ENCODE peak calls at places on chromosomes 12 and 14, in four cellular contexts. One of them, this sample, is unnamed.

GRCh38 chr12:4743046-4743445 is 22.8 kb downstream of the GALNT8 start:
- DNase-seq in heart right ventricle: no peak
- DNase-seq in nucleus accumbens: no peak
- DNase-seq in NCI-H2171 treated with DMSO at 0.1 percent for 48 hours: no peak
- DNase-seq in this sample: no peak

GRCh38 chr12:39372929-39373328 is 70.0 kb downstream of the KIF21A start:
- DNase-seq in heart right ventricle: no peak
- DNase-seq in nucleus accumbens: no peak
- DNase-seq in NCI-H2171 treated with DMSO at 0.1 percent for 48 hours: no peak
- DNase-seq in this sample: no peak

GRCh38 chr12:75908961-75909699 is 122.4 kb downstream of the PHLDA1 start:
- DNase-seq in heart right ventricle: peak; percentile 66
- DNase-seq in nucleus accumbens: no peak
- DNase-seq in NCI-H2171 treated with DMSO at 0.1 percent for 48 hours: peak; percentile 81
- DNase-seq in this sample: peak; percentile 71

GRCh38 chr12:87469295-87469694 is 559.9 kb downstream of the C12orf50 start:
- DNase-seq in heart right ventricle: no peak
- DNase-seq in nucleus accumbens: no peak
- DNase-seq in NCI-H2171 treated with DMSO at 0.1 percent for 48 hours: no peak
- DNase-seq in this sample: no peak

GRCh38 chr12:43291516-43291915 is 260.5 kb downstream of the ADAMTS20 start:
- DNase-seq in heart right ventricle: no peak
- DNase-seq in nucleus accumbens: no peak
- DNase-seq in NCI-H2171 treated with DMSO at 0.1 percent for 48 hours: no peak
- DNase-seq in this sample: no peak

GRCh38 chr14:22375321-22375930 is 213.6 kb downstream of the DAD1 start:
- DNase-seq in heart right ventricle: no peak
- DNase-seq in nucleus accumbens: no peak
- DNase-seq in NCI-H2171 treated with DMSO at 0.1 percent for 48 hours: peak; percentile 85
- DNase-seq in this sample: no peak

GRCh38 chr12:89059721-89060120 is 292.6 kb downstream of the DUSP6 start:
- DNase-seq in heart right ventricle: no peak
- DNase-seq in nucleus accumbens: no peak
- DNase-seq in NCI-H2171 treated with DMSO at 0.1 percent for 48 hours: no peak
- DNase-seq in this sample: no peak

GRCh38 chr12:54197037-54197909 is 8.5 kb upstream of the SMUG1 start:
- DNase-seq in heart right ventricle: no peak
- DNase-seq in nucleus accumbens: no peak
- DNase-seq in NCI-H2171 treated with DMSO at 0.1 percent for 48 hours: no peak
- DNase-seq in this sample: no peak

GRCh38 chr14:86515195-86515594 is 985.3 kb downstream of the FLRT2 start:
- DNase-seq in heart right ventricle: no peak
- DNase-seq in nucleus accumbens: no peak
- DNase-seq in NCI-H2171 treated with DMSO at 0.1 percent for 48 hours: no peak
- DNase-seq in this sample: no peak

GRCh38 chr12:62347922-62348650 is 87.9 kb downstream of the USP15 start:
- DNase-seq in heart right ventricle: no peak
- DNase-seq in nucleus accumbens: no peak
- DNase-seq in NCI-H2171 treated with DMSO at 0.1 percent for 48 hours: no peak
- DNase-seq in this sample: no peak

GRCh38 chr14:35052637-35053036 is 6.6 kb downstream of the FAM177A1 start:
- DNase-seq in heart right ventricle: no peak
- DNase-seq in nucleus accumbens: no peak
- DNase-seq in NCI-H2171 treated with DMSO at 0.1 percent for 48 hours: no peak
- DNase-seq in this sample: no peak

GRCh38 chr14:100325231-100325632 is 2.1 kb downstream of the SLC25A47 start:
- DNase-seq in heart right ventricle: no peak
- DNase-seq in nucleus accumbens: no peak
- DNase-seq in NCI-H2171 treated with DMSO at 0.1 percent for 48 hours: no peak
- DNase-seq in this sample: no peak

GRCh38 chr14:34718750-34719304 is 4.4 kb upstream of the CFL2 start:
- DNase-seq in heart right ventricle: no peak
- DNase-seq in nucleus accumbens: no peak
- DNase-seq in NCI-H2171 treated with DMSO at 0.1 percent for 48 hours: no peak
- DNase-seq in this sample: no peak

GRCh38 chr12:78684419-78684818 is 180.2 kb upstream of the SYT1 start:
- DNase-seq in heart right ventricle: no peak
- DNase-seq in nucleus accumbens: no peak
- DNase-seq in NCI-H2171 treated with DMSO at 0.1 percent for 48 hours: no peak
- DNase-seq in this sample: no peak

GRCh38 chr12:32265920-32266319 is 133.4 kb upstream of the FGD4 start:
- DNase-seq in heart right ventricle: no peak
- DNase-seq in nucleus accumbens: no peak
- DNase-seq in NCI-H2171 treated with DMSO at 0.1 percent for 48 hours: no peak
- DNase-seq in this sample: no peak

GRCh38 chr12:104372048-104372720 is 68.6 kb downstream of the EID3 start:
- DNase-seq in heart right ventricle: no peak
- DNase-seq in nucleus accumbens: no peak
- DNase-seq in NCI-H2171 treated with DMSO at 0.1 percent for 48 hours: no peak
- DNase-seq in this sample: no peak

GRCh38 chr14:22318951-22319350 is 270.1 kb downstream of the DAD1 start:
- DNase-seq in heart right ventricle: no peak
- DNase-seq in nucleus accumbens: no peak
- DNase-seq in NCI-H2171 treated with DMSO at 0.1 percent for 48 hours: no peak
- DNase-seq in this sample: no peak

GRCh38 chr12:98780261-98780660 is 135.2 kb downstream of the APAF1 start:
- DNase-seq in heart right ventricle: no peak
- DNase-seq in nucleus accumbens: no peak
- DNase-seq in NCI-H2171 treated with DMSO at 0.1 percent for 48 hours: no peak
- DNase-seq in this sample: no peak

GRCh38 chr14:57760891-57761290 is 105.0 kb downstream of the SLC35F4 start:
- DNase-seq in heart right ventricle: no peak
- DNase-seq in nucleus accumbens: no peak
- DNase-seq in NCI-H2171 treated with DMSO at 0.1 percent for 48 hours: peak; percentile 53
- DNase-seq in this sample: no peak

GRCh38 chr14:100696590-100696989 is 30.1 kb upstream of the DLK1 start:
- DNase-seq in heart right ventricle: no peak
- DNase-seq in nucleus accumbens: no peak
- DNase-seq in NCI-H2171 treated with DMSO at 0.1 percent for 48 hours: no peak
- DNase-seq in this sample: no peak

GRCh38 chr14:77186911-77187648 is 5.5 kb downstream of the TMEM63C start:
- DNase-seq in heart right ventricle: no peak
- DNase-seq in nucleus accumbens: no peak
- DNase-seq in NCI-H2171 treated with DMSO at 0.1 percent for 48 hours: no peak
- DNase-seq in this sample: no peak

GRCh38 chr12:3419538-3419937 is 71.5 kb upstream of the PRMT8 start:
- DNase-seq in heart right ventricle: no peak
- DNase-seq in nucleus accumbens: no peak
- DNase-seq in NCI-H2171 treated with DMSO at 0.1 percent for 48 hours: no peak
- DNase-seq in this sample: no peak

GRCh38 chr14:99389171-99389826 is 91.4 kb downstream of the SETD3 start:
- DNase-seq in heart right ventricle: peak; percentile 31
- DNase-seq in nucleus accumbens: peak; percentile 19
- DNase-seq in NCI-H2171 treated with DMSO at 0.1 percent for 48 hours: no peak
- DNase-seq in this sample: no peak

GRCh38 chr12:45763381-45763780 is 33.9 kb downstream of the ARID2 start:
- DNase-seq in heart right ventricle: no peak
- DNase-seq in nucleus accumbens: no peak
- DNase-seq in NCI-H2171 treated with DMSO at 0.1 percent for 48 hours: no peak
- DNase-seq in this sample: no peak

GRCh38 chr12:39081910-39082309 is 176.5 kb upstream of the CPNE8 start:
- DNase-seq in heart right ventricle: no peak
- DNase-seq in nucleus accumbens: no peak
- DNase-seq in NCI-H2171 treated with DMSO at 0.1 percent for 48 hours: no peak
- DNase-seq in this sample: no peak

GRCh38 chr12:104859144-104859543 is 98.9 kb downstream of the SLC41A2 start:
- DNase-seq in heart right ventricle: no peak
- DNase-seq in nucleus accumbens: no peak
- DNase-seq in NCI-H2171 treated with DMSO at 0.1 percent for 48 hours: no peak
- DNase-seq in this sample: no peak

GRCh38 chr12:26317942-26318565 is 122.7 kb downstream of the SSPN start:
- DNase-seq in heart right ventricle: no peak
- DNase-seq in nucleus accumbens: no peak
- DNase-seq in NCI-H2171 treated with DMSO at 0.1 percent for 48 hours: no peak
- DNase-seq in this sample: no peak

GRCh38 chr14:23439107-23439835 is 3.8 kb upstream of the MYH7 start:
- DNase-seq in heart right ventricle: no peak
- DNase-seq in nucleus accumbens: no peak
- DNase-seq in NCI-H2171 treated with DMSO at 0.1 percent for 48 hours: no peak
- DNase-seq in this sample: no peak

GRCh38 chr12:47277972-47278448 is 198.3 kb upstream of the AMIGO2 start:
- DNase-seq in heart right ventricle: no peak
- DNase-seq in nucleus accumbens: no peak
- DNase-seq in NCI-H2171 treated with DMSO at 0.1 percent for 48 hours: no peak
- DNase-seq in this sample: no peak

GRCh38 chr12:15404485-15404884 is 82.2 kb downstream of the PTPRO start:
- DNase-seq in heart right ventricle: no peak
- DNase-seq in nucleus accumbens: no peak
- DNase-seq in NCI-H2171 treated with DMSO at 0.1 percent for 48 hours: no peak
- DNase-seq in this sample: no peak

GRCh38 chr14:97976861-97977260 is 1179.7 kb downstream of the VRK1 start:
- DNase-seq in heart right ventricle: peak; percentile 38
- DNase-seq in nucleus accumbens: no peak
- DNase-seq in NCI-H2171 treated with DMSO at 0.1 percent for 48 hours: peak; percentile 16
- DNase-seq in this sample: no peak

GRCh38 chr14:25103261-25103660 is 53.3 kb upstream of the STXBP6 start:
- DNase-seq in heart right ventricle: no peak
- DNase-seq in nucleus accumbens: no peak
- DNase-seq in NCI-H2171 treated with DMSO at 0.1 percent for 48 hours: no peak
- DNase-seq in this sample: no peak

This sample was measured in tibial artery.